ENCODE peak calls at places on chromosomes 12 and 14, in seven cellular contexts. P is HT1080; O is mesothelial cell of epicardium; T is activated CD4-positive, alpha-beta T cell treated with anti-CD3 and anti-CD28 coated beads, Interleukin-2, amount 10 ng/mL, durations not matched to agents 7 days and 5 days; H is ACHN; V is foreskin fibroblast; N is stimulated activated CD4-positive, alpha-beta T cell treated with anti-CD3 and anti-CD28 coated beads, TNF-alpha, amount 100 ng/mL, for 24 hours. F is an unnamed sample.

GRCh38 chr12:121872546-121873223 is 14.0 kb upstream of the HPD start:
- DNase-seq in P (peak), O (peak), V (peak), T (no peak), H (no peak), N (no peak), F (peak)

GRCh38 chr12:95836630-95837239 is 22.0 kb upstream of the SNRPF start:
- DNase-seq in V (peak), N (no peak), T (no peak), H (peak), P (no peak), O (no peak), F (no peak)

GRCh38 chr14:24268225-24268624 is 3.2 kb downstream of the RABGGTA start:
- DNase-seq in T (no peak), O (no peak), N (no peak), V (no peak), P (no peak), H (no peak), F (no peak)

GRCh38 chr14:102525213-102526143 is 15.9 kb upstream of the ANKRD9 start:
- DNase-seq in O (no peak), N (no peak), T (peak), P (peak), H (peak), V (peak), F (peak)

GRCh38 chr14:76125506-76125905 is 26.2 kb upstream of the GPATCH2L start:
- DNase-seq in T (no peak), H (no peak), N (no peak), P (no peak), O (no peak), V (no peak), F (no peak)

GRCh38 chr12:1800646-1801284 is 19.6 kb upstream of the LRTM2 start:
- DNase-seq in H (peak), V (peak), P (no peak), O (no peak), T (peak), N (no peak), F (no peak)

GRCh38 chr12:52285172-52285745 is 6.1 kb downstream of the KRT81 start:
- DNase-seq in O (peak), V (peak), N (no peak), T (no peak), H (peak), P (peak), F (no peak)

GRCh38 chr12:93824514-93825500 is 147.6 kb downstream of the CRADD start:
- DNase-seq in T (no peak), V (peak), P (no peak), O (no peak), H (no peak), N (no peak), F (no peak)

GRCh38 chr14:104140463-104141331 is 2.3 kb downstream of the KIF26A start:
- DNase-seq in T (no peak), H (no peak), O (peak), P (no peak), N (no peak), V (no peak), F (no peak)

GRCh38 chr12:19893514-19893913 is 454.2 kb downstream of the AEBP2 start:
- DNase-seq in H (peak), T (no peak), V (peak), O (no peak), N (no peak), P (peak), F (peak)